ENCODE peak calls at places on chromosomes 13 and 19, in six cellular contexts. J is uterus, W is adrenal gland, K is heart left ventricle, T is activated B cell treated with CpG ODN at 0.5 μM for 24 hours, Z is ascending aorta. N is an unnamed sample.

GRCh38 chr19:10899171-10899653 is 27.9 kb downstream of the CARM1 start:
- DNase-seq in T (no peak), W (peak), Z (no peak), J (no peak), K (peak), N (no peak)

GRCh38 chr13:45859682-45860081 is 8.1 kb upstream of the SIAH3 start:
- DNase-seq in Z (no peak), T (no peak), K (no peak), J (no peak), W (no peak), N (no peak)

GRCh38 chr19:51079486-51080110 is 3.1 kb downstream of the KLK14 start:
- DNase-seq in J (no peak), K (peak), W (no peak), Z (no peak), T (no peak), N (no peak)

GRCh38 chr13:110529522-110530311 is 31.8 kb downstream of the RAB20 start:
- DNase-seq in Z (no peak), J (no peak), W (no peak), K (no peak), T (no peak), N (no peak)

GRCh38 chr19:954672-955494 is 29.0 kb downstream of the ARID3A start:
- DNase-seq in J (no peak), Z (no peak), W (no peak), T (no peak), K (no peak), N (no peak)

GRCh38 chr19:57648336-57649003 is 15.5 kb downstream of the ZNF211 start:
- DNase-seq in W (no peak), T (no peak), J (no peak), K (no peak), Z (no peak), N (no peak)

GRCh38 chr13:66513728-66514127 is 716.4 kb downstream of the PCDH9 start:
- DNase-seq in Z (no peak), J (no peak), K (no peak), T (no peak), W (no peak), N (no peak)

GRCh38 chr13:44759723-44760360 is 183.7 kb upstream of the TSC22D1 start:
- DNase-seq in Z (no peak), K (no peak), J (no peak), W (no peak), T (no peak), N (no peak)

GRCh38 chr13:32164622-32165268 is 133.2 kb downstream of the FRY start:
- DNase-seq in J (no peak), Z (no peak), K (no peak), T (no peak), W (peak), N (no peak)

GRCh38 chr19:53147645-53148044 is 11.2 kb downstream of the ZNF347 start:
- DNase-seq in Z (no peak), W (no peak), J (no peak), K (no peak), T (no peak), N (no peak)
- TF ChIP-seq CTCF in Z (no peak), W (no peak), J (no peak), K (no peak), T (no peak), N (no peak)

GRCh38 chr19:36378625-36379509 is at the start of gene ZFP14:
- DNase-seq in W (peak), Z (peak), J (peak), T (peak), K (peak), N (peak)
- TF ChIP-seq CTCF in W (no peak), Z (no peak), J (no peak), T (no peak), K (no peak), N (peak)

GRCh38 chr13:51818771-51819511 is 15.0 kb upstream of the DHRS12 start:
- DNase-seq in W (no peak), T (no peak), Z (no peak), J (no peak), K (no peak), N (no peak)
- TF ChIP-seq CTCF in W (no peak), T (no peak), Z (no peak), J (no peak), K (no peak), N (no peak)

DNA sequence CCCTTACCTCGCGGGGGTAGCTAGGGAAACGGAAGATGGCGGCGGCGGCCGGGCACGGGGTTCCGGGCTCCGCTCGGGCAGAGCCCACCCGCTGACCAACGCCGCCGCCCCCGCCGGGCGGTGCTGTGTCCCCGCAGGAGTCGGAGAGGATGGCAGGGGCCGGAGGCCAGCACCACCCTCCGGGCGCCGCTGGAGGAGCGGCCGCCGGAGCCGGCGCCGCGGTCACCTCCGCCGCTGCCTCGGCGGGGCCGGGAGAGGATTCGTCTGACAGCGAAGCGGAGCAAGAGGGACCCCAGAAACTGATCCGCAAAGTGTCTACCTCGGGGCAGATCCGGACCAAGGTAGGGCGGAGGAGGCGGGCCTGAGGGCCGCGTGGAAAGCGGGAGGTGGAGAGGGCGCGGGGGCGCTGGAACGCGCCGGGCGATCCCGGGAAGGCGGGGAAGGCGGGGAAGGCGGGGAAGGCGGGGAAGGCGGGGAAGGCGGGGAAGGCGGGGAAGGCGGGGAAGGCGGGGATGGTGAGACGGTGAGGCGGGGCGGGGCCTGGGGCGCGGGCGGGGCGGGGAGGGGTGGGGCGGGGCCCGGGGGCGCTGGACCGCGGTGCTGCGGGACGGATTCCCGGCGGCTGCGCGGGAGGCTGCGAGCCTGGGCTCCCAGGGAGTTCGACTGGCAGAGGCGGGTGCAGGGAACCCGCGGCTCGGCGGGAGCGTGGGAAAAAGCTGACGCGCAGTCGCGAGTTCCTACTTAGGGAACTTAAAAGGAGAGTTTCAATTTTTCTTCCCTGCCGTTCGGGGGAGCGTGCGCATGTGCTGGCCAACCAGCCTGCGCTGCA is at the start of gene DGKH:
- DNase-seq in T (peak), W (peak), Z (peak), J (peak), K (peak), N (peak)
- TF ChIP-seq CTCF in T (no peak), W (no peak), Z (peak), J (no peak), K (no peak), N (no peak)

DNA sequence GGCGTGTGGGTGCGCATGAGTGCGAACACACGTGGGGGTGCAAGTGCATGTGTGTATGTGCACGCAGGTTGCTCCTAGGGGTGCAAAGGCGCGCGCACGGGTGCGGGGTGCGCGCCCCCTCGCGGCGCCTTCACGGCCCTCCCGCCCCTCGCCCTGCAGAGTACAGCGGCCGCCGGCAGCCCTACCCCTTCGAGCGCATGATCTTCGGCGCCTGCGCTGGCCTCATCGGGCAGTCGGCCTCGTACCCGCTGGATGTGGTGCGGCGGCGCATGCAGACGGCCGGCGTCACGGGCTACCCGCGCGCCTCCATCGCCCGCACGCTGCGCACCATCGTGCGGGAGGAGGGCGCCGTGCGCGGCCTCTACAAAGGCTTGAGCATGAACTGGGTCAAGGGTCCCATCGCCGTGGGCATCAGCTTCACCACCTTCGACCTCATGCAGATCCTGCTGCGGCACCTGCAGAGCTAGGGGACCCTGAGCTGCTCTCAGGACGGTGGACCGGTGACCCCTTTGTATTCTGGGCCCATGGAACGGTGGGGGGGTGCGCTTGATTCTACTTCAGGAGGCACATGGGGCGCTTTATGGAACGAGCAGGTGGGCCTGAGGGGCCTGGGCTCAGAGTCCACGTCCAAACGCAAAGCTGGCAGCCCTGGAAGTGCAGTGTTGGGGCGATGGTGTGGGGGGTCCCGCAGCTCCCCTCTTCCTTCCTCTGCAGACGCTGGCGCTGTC is 27.7 kb downstream of the TMEM161A start:
- DNase-seq in K (no peak), J (no peak), Z (no peak), T (no peak), W (no peak), N (peak)
- TF ChIP-seq CTCF in K (peak), J (no peak), Z (no peak), T (no peak), W (no peak), N (peak)

N was measured in CD4-positive, alpha-beta T cell.